ENCODE peak calls at places on chromosomes 1 and 21, in ten cellular contexts. One of them, this sample, is unnamed.

GRCh38 chr1:157311730-157312269 is 173.6 kb upstream of the ETV3 start:
- DNase-seq in kidney glomerular epithelial cell: no peak
- DNase-seq in left lung: no peak
- DNase-seq in activated T-cell treated with anti-CD3 and anti-CD28 coated beads for 48 hours: no peak
- DNase-seq in GM13977: no peak
- DNase-seq in stimulated activated naive CD4-positive, alpha-beta T cell: no peak
- DNase-seq in NCI-H2081: no peak
- DNase-seq in A549: no peak
- DNase-seq in ACHN: no peak
- DNase-seq in EL: no peak
- DNase-seq in this sample: no peak

GRCh38 chr1:56123421-56123820 is 455.9 kb downstream of the PLPP3 start:
- DNase-seq in kidney glomerular epithelial cell: no peak
- DNase-seq in left lung: no peak
- DNase-seq in activated T-cell treated with anti-CD3 and anti-CD28 coated beads for 48 hours: no peak
- DNase-seq in GM13977: no peak
- DNase-seq in stimulated activated naive CD4-positive, alpha-beta T cell: no peak
- DNase-seq in NCI-H2081: no peak
- DNase-seq in A549: no peak
- DNase-seq in ACHN: no peak
- DNase-seq in EL: peak; percentile 74
- DNase-seq in this sample: no peak

GRCh38 chr1:204240233-204240632 is 26.4 kb upstream of the GOLT1A start:
- DNase-seq in kidney glomerular epithelial cell: no peak
- DNase-seq in left lung: no peak
- DNase-seq in activated T-cell treated with anti-CD3 and anti-CD28 coated beads for 48 hours: no peak
- DNase-seq in GM13977: no peak
- DNase-seq in stimulated activated naive CD4-positive, alpha-beta T cell: no peak
- DNase-seq in NCI-H2081: no peak
- DNase-seq in A549: no peak
- DNase-seq in ACHN: no peak
- DNase-seq in EL: no peak
- DNase-seq in this sample: no peak

GRCh38 chr1:244006961-244007360 is 44.1 kb upstream of the ZBTB18 start:
- DNase-seq in kidney glomerular epithelial cell: no peak
- DNase-seq in left lung: no peak
- DNase-seq in activated T-cell treated with anti-CD3 and anti-CD28 coated beads for 48 hours: no peak
- DNase-seq in GM13977: no peak
- DNase-seq in stimulated activated naive CD4-positive, alpha-beta T cell: no peak
- DNase-seq in NCI-H2081: no peak
- DNase-seq in A549: no peak
- DNase-seq in ACHN: no peak
- DNase-seq in EL: no peak
- DNase-seq in this sample: no peak

GRCh38 chr21:32894321-32894720 is 122.8 kb upstream of the PAXBP1 start:
- DNase-seq in kidney glomerular epithelial cell: no peak
- DNase-seq in left lung: no peak
- DNase-seq in activated T-cell treated with anti-CD3 and anti-CD28 coated beads for 48 hours: no peak
- DNase-seq in GM13977: no peak
- DNase-seq in stimulated activated naive CD4-positive, alpha-beta T cell: no peak
- DNase-seq in NCI-H2081: no peak
- DNase-seq in A549: no peak
- DNase-seq in ACHN: no peak
- DNase-seq in EL: no peak
- DNase-seq in this sample: no peak

GRCh38 chr1:207581496-207582168 is 63.3 kb upstream of the CR1L start:
- DNase-seq in kidney glomerular epithelial cell: no peak
- DNase-seq in left lung: no peak
- DNase-seq in activated T-cell treated with anti-CD3 and anti-CD28 coated beads for 48 hours: no peak
- DNase-seq in GM13977: no peak
- DNase-seq in stimulated activated naive CD4-positive, alpha-beta T cell: no peak
- DNase-seq in NCI-H2081: no peak
- DNase-seq in A549: no peak
- DNase-seq in ACHN: no peak
- DNase-seq in EL: no peak
- DNase-seq in this sample: no peak

GRCh38 chr1:199909137-199909536 is 118.4 kb upstream of the NR5A2 start:
- DNase-seq in kidney glomerular epithelial cell: no peak
- DNase-seq in left lung: no peak
- DNase-seq in activated T-cell treated with anti-CD3 and anti-CD28 coated beads for 48 hours: no peak
- DNase-seq in GM13977: no peak
- DNase-seq in stimulated activated naive CD4-positive, alpha-beta T cell: no peak
- DNase-seq in NCI-H2081: no peak
- DNase-seq in A549: no peak
- DNase-seq in ACHN: no peak
- DNase-seq in EL: no peak
- DNase-seq in this sample: no peak

GRCh38 chr1:37338658-37339057 is 135.7 kb upstream of the ZC3H12A start:
- DNase-seq in kidney glomerular epithelial cell: no peak
- DNase-seq in left lung: no peak
- DNase-seq in activated T-cell treated with anti-CD3 and anti-CD28 coated beads for 48 hours: no peak
- DNase-seq in GM13977: no peak
- DNase-seq in stimulated activated naive CD4-positive, alpha-beta T cell: no peak
- DNase-seq in NCI-H2081: peak; percentile 84
- DNase-seq in A549: no peak
- DNase-seq in ACHN: no peak
- DNase-seq in EL: no peak
- DNase-seq in this sample: no peak

GRCh38 chr21:46474365-46474764 is 15.7 kb downstream of the DIP2A start:
- DNase-seq in kidney glomerular epithelial cell: no peak
- DNase-seq in left lung: no peak
- DNase-seq in activated T-cell treated with anti-CD3 and anti-CD28 coated beads for 48 hours: no peak
- DNase-seq in GM13977: no peak
- DNase-seq in stimulated activated naive CD4-positive, alpha-beta T cell: no peak
- DNase-seq in NCI-H2081: no peak
- DNase-seq in A549: no peak
- DNase-seq in ACHN: no peak
- DNase-seq in EL: no peak
- DNase-seq in this sample: no peak

GRCh38 chr1:20681999-20682398 is 20.8 kb upstream of the DDOST start:
- DNase-seq in kidney glomerular epithelial cell: no peak
- DNase-seq in left lung: no peak
- DNase-seq in activated T-cell treated with anti-CD3 and anti-CD28 coated beads for 48 hours: no peak
- DNase-seq in GM13977: no peak
- DNase-seq in stimulated activated naive CD4-positive, alpha-beta T cell: no peak
- DNase-seq in NCI-H2081: no peak
- DNase-seq in A549: no peak
- DNase-seq in ACHN: no peak
- DNase-seq in EL: no peak
- DNase-seq in this sample: no peak

GRCh38 chr21:42381347-42381984 is 14.4 kb downstream of the TMPRSS3 start:
- DNase-seq in kidney glomerular epithelial cell: no peak
- DNase-seq in left lung: peak; percentile 53
- DNase-seq in activated T-cell treated with anti-CD3 and anti-CD28 coated beads for 48 hours: no peak
- DNase-seq in GM13977: no peak
- DNase-seq in stimulated activated naive CD4-positive, alpha-beta T cell: peak; percentile 15
- DNase-seq in NCI-H2081: peak; percentile 30
- DNase-seq in A549: peak; percentile 61
- DNase-seq in ACHN: peak; percentile 65
- DNase-seq in EL: peak; percentile 8
- DNase-seq in this sample: peak; percentile 41

GRCh38 chr1:209537336-209538114 is 46.0 kb upstream of the CAMK1G start:
- DNase-seq in kidney glomerular epithelial cell: no peak
- DNase-seq in left lung: no peak
- DNase-seq in activated T-cell treated with anti-CD3 and anti-CD28 coated beads for 48 hours: no peak
- DNase-seq in GM13977: no peak
- DNase-seq in stimulated activated naive CD4-positive, alpha-beta T cell: no peak
- DNase-seq in NCI-H2081: no peak
- DNase-seq in A549: no peak
- DNase-seq in ACHN: no peak
- DNase-seq in EL: no peak
- DNase-seq in this sample: no peak

GRCh38 chr1:8027748-8028631 is 1.9 kb upstream of the ERRFI1 start:
- DNase-seq in kidney glomerular epithelial cell: peak; percentile 51
- DNase-seq in left lung: no peak
- DNase-seq in activated T-cell treated with anti-CD3 and anti-CD28 coated beads for 48 hours: no peak
- DNase-seq in GM13977: no peak
- DNase-seq in stimulated activated naive CD4-positive, alpha-beta T cell: no peak
- DNase-seq in NCI-H2081: no peak
- DNase-seq in A549: peak; percentile 73
- DNase-seq in ACHN: no peak
- DNase-seq in EL: peak; percentile 88
- DNase-seq in this sample: no peak

GRCh38 chr1:154567386-154568164 is at the start of gene CHRNB2:
- DNase-seq in kidney glomerular epithelial cell: peak; percentile 23
- DNase-seq in left lung: peak; percentile 51
- DNase-seq in activated T-cell treated with anti-CD3 and anti-CD28 coated beads for 48 hours: peak; percentile 69
- DNase-seq in GM13977: peak; percentile 92
- DNase-seq in stimulated activated naive CD4-positive, alpha-beta T cell: peak; percentile 64
- DNase-seq in NCI-H2081: peak; percentile 93
- DNase-seq in A549: peak; percentile 22
- DNase-seq in ACHN: peak; percentile 80
- DNase-seq in EL: peak; percentile 41
- DNase-seq in this sample: peak; percentile 63

GRCh38 chr1:213688655-213689054 is 299.1 kb upstream of the PROX1 start:
- DNase-seq in kidney glomerular epithelial cell: no peak
- DNase-seq in left lung: no peak
- DNase-seq in activated T-cell treated with anti-CD3 and anti-CD28 coated beads for 48 hours: no peak
- DNase-seq in GM13977: no peak
- DNase-seq in stimulated activated naive CD4-positive, alpha-beta T cell: no peak
- DNase-seq in NCI-H2081: no peak
- DNase-seq in A549: no peak
- DNase-seq in ACHN: no peak
- DNase-seq in EL: no peak
- DNase-seq in this sample: no peak

GRCh38 chr21:37873655-37874054 is 42.6 kb downstream of the KCNJ6 start:
- DNase-seq in kidney glomerular epithelial cell: no peak
- DNase-seq in left lung: no peak
- DNase-seq in activated T-cell treated with anti-CD3 and anti-CD28 coated beads for 48 hours: no peak
- DNase-seq in GM13977: no peak
- DNase-seq in stimulated activated naive CD4-positive, alpha-beta T cell: no peak
- DNase-seq in NCI-H2081: no peak
- DNase-seq in A549: peak; percentile 7
- DNase-seq in ACHN: peak; percentile 13
- DNase-seq in EL: peak; percentile 19
- DNase-seq in this sample: no peak

GRCh38 chr1:196466656-196467055 is 141.6 kb downstream of the KCNT2 start:
- DNase-seq in kidney glomerular epithelial cell: peak; percentile 80
- DNase-seq in left lung: no peak
- DNase-seq in activated T-cell treated with anti-CD3 and anti-CD28 coated beads for 48 hours: no peak
- DNase-seq in GM13977: no peak
- DNase-seq in stimulated activated naive CD4-positive, alpha-beta T cell: no peak
- DNase-seq in NCI-H2081: no peak
- DNase-seq in A549: no peak
- DNase-seq in ACHN: peak; percentile 92
- DNase-seq in EL: peak; percentile 85
- DNase-seq in this sample: no peak

GRCh38 chr1:8671313-8671917 is 146.0 kb downstream of the RERE start:
- DNase-seq in kidney glomerular epithelial cell: peak; percentile 21
- DNase-seq in left lung: no peak
- DNase-seq in activated T-cell treated with anti-CD3 and anti-CD28 coated beads for 48 hours: no peak
- DNase-seq in GM13977: no peak
- DNase-seq in stimulated activated naive CD4-positive, alpha-beta T cell: no peak
- DNase-seq in NCI-H2081: peak; percentile 68
- DNase-seq in A549: peak; percentile 61
- DNase-seq in ACHN: peak; percentile 66
- DNase-seq in EL: peak; percentile 71
- DNase-seq in this sample: no peak

GRCh38 chr1:206547104-206547503 is 39.8 kb downstream of the RASSF5 start:
- DNase-seq in kidney glomerular epithelial cell: no peak
- DNase-seq in left lung: no peak
- DNase-seq in activated T-cell treated with anti-CD3 and anti-CD28 coated beads for 48 hours: no peak
- DNase-seq in GM13977: no peak
- DNase-seq in stimulated activated naive CD4-positive, alpha-beta T cell: no peak
- DNase-seq in NCI-H2081: no peak
- DNase-seq in A549: no peak
- DNase-seq in ACHN: no peak
- DNase-seq in EL: no peak
- DNase-seq in this sample: no peak

GRCh38 chr21:39924577-39925308 is 57.5 kb downstream of the PCP4 start:
- DNase-seq in kidney glomerular epithelial cell: no peak
- DNase-seq in left lung: no peak
- DNase-seq in activated T-cell treated with anti-CD3 and anti-CD28 coated beads for 48 hours: no peak
- DNase-seq in GM13977: no peak
- DNase-seq in stimulated activated naive CD4-positive, alpha-beta T cell: no peak
- DNase-seq in NCI-H2081: no peak
- DNase-seq in A549: no peak
- DNase-seq in ACHN: no peak
- DNase-seq in EL: no peak
- DNase-seq in this sample: no peak

GRCh38 chr1:178484698-178485225 is 12.0 kb downstream of the CLEC20A start:
- DNase-seq in kidney glomerular epithelial cell: no peak
- DNase-seq in left lung: no peak
- DNase-seq in activated T-cell treated with anti-CD3 and anti-CD28 coated beads for 48 hours: no peak
- DNase-seq in GM13977: no peak
- DNase-seq in stimulated activated naive CD4-positive, alpha-beta T cell: no peak
- DNase-seq in NCI-H2081: no peak
- DNase-seq in A549: no peak
- DNase-seq in ACHN: no peak
- DNase-seq in EL: no peak
- DNase-seq in this sample: no peak

GRCh38 chr1:186195377-186195931 is 179.6 kb downstream of the TPR start:
- DNase-seq in kidney glomerular epithelial cell: no peak
- DNase-seq in left lung: no peak
- DNase-seq in activated T-cell treated with anti-CD3 and anti-CD28 coated beads for 48 hours: no peak
- DNase-seq in GM13977: no peak
- DNase-seq in stimulated activated naive CD4-positive, alpha-beta T cell: no peak
- DNase-seq in NCI-H2081: no peak
- DNase-seq in A549: no peak
- DNase-seq in ACHN: no peak
- DNase-seq in EL: no peak
- DNase-seq in this sample: no peak

GRCh38 chr1:117147341-117147831 is 25.8 kb upstream of the TRIM45 start:
- DNase-seq in kidney glomerular epithelial cell: no peak
- DNase-seq in left lung: no peak
- DNase-seq in activated T-cell treated with anti-CD3 and anti-CD28 coated beads for 48 hours: no peak
- DNase-seq in GM13977: no peak
- DNase-seq in stimulated activated naive CD4-positive, alpha-beta T cell: no peak
- DNase-seq in NCI-H2081: no peak
- DNase-seq in A549: no peak
- DNase-seq in ACHN: no peak
- DNase-seq in EL: no peak
- DNase-seq in this sample: no peak

GRCh38 chr1:203197625-203198024 is 11.1 kb upstream of the CHI3L1 start:
- DNase-seq in kidney glomerular epithelial cell: peak; percentile 80
- DNase-seq in left lung: no peak
- DNase-seq in activated T-cell treated with anti-CD3 and anti-CD28 coated beads for 48 hours: no peak
- DNase-seq in GM13977: no peak
- DNase-seq in stimulated activated naive CD4-positive, alpha-beta T cell: no peak
- DNase-seq in NCI-H2081: no peak
- DNase-seq in A549: no peak
- DNase-seq in ACHN: peak; percentile 79
- DNase-seq in EL: peak; percentile 83
- DNase-seq in this sample: no peak

GRCh38 chr1:99328171-99328570 is 63.9 kb downstream of the PLPPR4 start:
- DNase-seq in kidney glomerular epithelial cell: no peak
- DNase-seq in left lung: no peak
- DNase-seq in activated T-cell treated with anti-CD3 and anti-CD28 coated beads for 48 hours: no peak
- DNase-seq in GM13977: no peak
- DNase-seq in stimulated activated naive CD4-positive, alpha-beta T cell: no peak
- DNase-seq in NCI-H2081: no peak
- DNase-seq in A549: no peak
- DNase-seq in ACHN: no peak
- DNase-seq in EL: no peak
- DNase-seq in this sample: no peak

GRCh38 chr1:205458777-205459566 is 3.1 kb upstream of the BLACAT1 start:
- DNase-seq in kidney glomerular epithelial cell: peak; percentile 34
- DNase-seq in left lung: no peak
- DNase-seq in activated T-cell treated with anti-CD3 and anti-CD28 coated beads for 48 hours: no peak
- DNase-seq in GM13977: no peak
- DNase-seq in stimulated activated naive CD4-positive, alpha-beta T cell: peak; percentile 28
- DNase-seq in NCI-H2081: no peak
- DNase-seq in A549: peak; percentile 43
- DNase-seq in ACHN: peak; percentile 69
- DNase-seq in EL: peak; percentile 50
- DNase-seq in this sample: no peak

This sample was measured in naive thymus-derived CD4-positive, alpha-beta T cell.